ENCODE peak calls at places on chromosomes 13 and 19, in eight cellular contexts. P is ecto neural progenitor cell; H is aorta; L is KG1; V is activated naive CD4-positive, alpha-beta T cell treated with Interleukin-2 at 50 U/mL for 16 hours; A is neural crest cell; U is effector CD4-positive, alpha-beta T cell; X is amygdala. W is an unnamed sample.

GRCh38 chr13:77002590-77003190 is 10.8 kb downstream of the CLN5 start:
- DNase-seq in P (no peak), H (no peak), L (no peak), V (no peak), A (no peak), U (no peak), X (no peak), W (no peak)

GRCh38 chr19:38878575-38879399 is 712 bp upstream of the RINL start:
- DNase-seq in P (no peak), H (no peak), L (no peak), V (no peak), A (no peak), U (no peak), X (no peak), W (no peak)

GRCh38 chr13:109205315-109205714 is 575.9 kb downstream of the MYO16 start:
- DNase-seq in P (no peak), H (no peak), L (no peak), V (no peak), A (no peak), U (no peak), X (no peak), W (no peak)

GRCh38 chr13:90455861-90456260 is 891.6 kb upstream of the MIR17HG start:
- DNase-seq in P (no peak), H (no peak), L (no peak), V (no peak), A (no peak), U (no peak), X (no peak), W (no peak)

GRCh38 chr19:50476224-50476942 is at the start of the genes EMC10 and GARIN5A:
- DNase-seq in P (peak; percentile 95), H (peak; percentile 93), L (peak; percentile 54), V (peak; percentile 93), A (peak; percentile 82), U (peak; percentile 85), X (peak; percentile 92), W (peak; percentile 94)

GRCh38 chr13:47190696-47191095 is 293.8 kb upstream of the HTR2A start:
- DNase-seq in P (no peak), H (no peak), L (no peak), V (no peak), A (no peak), U (no peak), X (no peak), W (no peak)

GRCh38 chr13:45954861-45955595 is 97.5 kb downstream of the ZC3H13 start:
- DNase-seq in P (no peak), H (no peak), L (no peak), V (no peak), A (no peak), U (no peak), X (no peak), W (no peak)

GRCh38 chr19:2095338-2095938 is 688 bp downstream of the MOB3A start:
- DNase-seq in P (no peak), H (no peak), L (no peak), V (no peak), A (no peak), U (peak; percentile 29), X (no peak), W (no peak)

GRCh38 chr19:41690801-41691065 is 2.7 kb upstream of the CEACAM7 start:
- DNase-seq in P (peak; percentile 36), H (no peak), L (no peak), V (no peak), A (no peak), U (no peak), X (no peak), W (no peak)

GRCh38 chr13:72696590-72696989 is 30.8 kb downstream of the MZT1 start:
- DNase-seq in P (no peak), H (no peak), L (no peak), V (no peak), A (no peak), U (no peak), X (no peak), W (no peak)

GRCh38 chr13:42215578-42216421 is 56.2 kb upstream of the AKAP11 start:
- DNase-seq in P (no peak), H (no peak), L (no peak), V (peak; percentile 5), A (peak; percentile 28), U (no peak), X (no peak), W (peak; percentile 41)

GRCh38 chr19:13681509-13681908 is 82.8 kb upstream of the MRI1 start:
- DNase-seq in P (no peak), H (no peak), L (no peak), V (no peak), A (no peak), U (no peak), X (no peak), W (no peak)

GRCh38 chr19:17949956-17950309 is 17.0 kb upstream of the KCNN1 start:
- DNase-seq in P (no peak), H (no peak), L (peak; percentile 7), V (no peak), A (no peak), U (no peak), X (no peak), W (no peak)

GRCh38 chr13:71522976-71523517 is 344.0 kb downstream of the DACH1 start:
- DNase-seq in P (no peak), H (no peak), L (no peak), V (no peak), A (no peak), U (no peak), X (no peak), W (no peak)

GRCh38 chr19:54128441-54128725 is 9.2 kb upstream of the CNOT3 start:
- DNase-seq in P (no peak), H (no peak), L (no peak), V (no peak), A (no peak), U (no peak), X (no peak), W (no peak)